ENCODE peak calls at places on chromosome X, in eight cellular contexts. P is effector CD4-positive, alpha-beta T cell; I is SK-N-SH; W is uterus; C is choroid plexus epithelial cell; L is NCI-H748 treated with DMSO at 0.1 percent for 48 hours; M is naive thymus-derived CD4-positive, alpha-beta T cell; S is WTC11. R is an unnamed sample.

GRCh38 chrX:72467171-72467570 is 105.5 kb downstream of the HDAC8 start:
- DNase-seq in P (no peak), I (no peak), W (no peak), C (no peak), L (no peak), M (no peak), S (no peak), R (no peak)

GRCh38 chrX:24117288-24117687 is 32.2 kb upstream of the ZFX start:
- DNase-seq in P (no peak), I (no peak), W (peak), C (peak), L (no peak), M (no peak), S (no peak), R (no peak)

GRCh38 chrX:20221902-20222301 is 44.8 kb downstream of the RPS6KA3 start:
- DNase-seq in P (no peak), I (no peak), W (no peak), C (peak), L (no peak), M (no peak), S (no peak), R (no peak)

GRCh38 chrX:15496809-15497208 is 3.7 kb upstream of the PIR start:
- DNase-seq in P (no peak), I (no peak), W (no peak), C (no peak), L (no peak), M (no peak), S (no peak), R (no peak)

GRCh38 chrX:9369802-9370291 is 95.0 kb upstream of the TBL1X start:
- DNase-seq in P (no peak), I (no peak), W (no peak), C (peak), L (no peak), M (no peak), S (no peak), R (no peak)

GRCh38 chrX:150546711-150547153 is 21.7 kb upstream of the MTM1 start:
- DNase-seq in P (peak), I (no peak), W (no peak), C (peak), L (no peak), M (peak), S (no peak), R (peak)

GRCh38 chrX:77453190-77453589 is 6.0 kb downstream of the FGF16 start:
- DNase-seq in P (no peak), I (no peak), W (no peak), C (no peak), L (no peak), M (no peak), S (no peak), R (no peak)

GRCh38 chrX:32948130-32948529 is 263.2 kb downstream of the DMD start:
- DNase-seq in P (no peak), I (no peak), W (no peak), C (no peak), L (no peak), M (no peak), S (no peak), R (no peak)

GRCh38 chrX:134622813-134623185 is 35.5 kb downstream of the PLAC1 start:
- DNase-seq in P (no peak), I (no peak), W (no peak), C (peak), L (no peak), M (no peak), S (no peak), R (no peak)

R was measured in tibial artery.